ENCODE peak calls at places on chromosomes 2 and 18, in five cellular contexts. V is H1, K is K562, J is WTC11, Z is GM12878. B is an unnamed sample.

GRCh38 chr18:35268811-35269210 is 21.2 kb downstream of the ZSCAN30 start:
- DNase-seq in V (no peak), K (no peak), J (no peak), Z (no peak), B (no peak)

GRCh38 chr2:219803294-219803693 is 175.9 kb downstream of the SLC4A3 start:
- DNase-seq in V (no peak), K (no peak), J (no peak), Z (no peak), B (no peak)

GRCh38 chr2:27353762-27354596 is 2.6 kb downstream of the GTF3C2 start:
- DNase-seq in V (no peak), K (no peak), J (no peak), Z (no peak), B (peak; percentile 88)

GRCh38 chr18:74196220-74197119 is 48.1 kb downstream of the TIMM21 start:
- DNase-seq in V (no peak), K (peak; percentile 68), J (no peak), Z (peak; percentile 36), B (peak; percentile 76)

GRCh38 chr2:112840068-112840445 is 3.5 kb upstream of the IL1B start:
- DNase-seq in V (no peak), K (no peak), J (no peak), Z (no peak), B (no peak)

GRCh38 chr2:65159921-65160320 is 30.0 kb upstream of the RAB1A start:
- DNase-seq in V (no peak), K (no peak), J (no peak), Z (no peak), B (no peak)

GRCh38 chr18:78561757-78562445 is 417.7 kb upstream of the SALL3 start:
- DNase-seq in V (no peak), K (no peak), J (no peak), Z (no peak), B (no peak)

GRCh38 chr2:52072949-52073348 is 1041.0 kb upstream of the NRXN1 start:
- DNase-seq in V (no peak), K (no peak), J (no peak), Z (no peak), B (no peak)

GRCh38 chr2:143685439-143686078 is 556.3 kb downstream of the ARHGAP15 start:
- DNase-seq in V (no peak), K (no peak), J (no peak), Z (no peak), B (no peak)

GRCh38 chr2:218275368-218276072 is 5.2 kb downstream of the PNKD start:
- DNase-seq in V (no peak), K (no peak), J (no peak), Z (no peak), B (no peak)

GRCh38 chr2:47065771-47066380 is 89.2 kb downstream of the STPG4 start:
- DNase-seq in V (no peak), K (no peak), J (no peak), Z (no peak), B (no peak)

GRCh38 chr18:62300359-62300963 is 24.6 kb upstream of the TNFRSF11A start:
- DNase-seq in V (no peak), K (no peak), J (no peak), Z (no peak), B (no peak)

GRCh38 chr2:192828175-192828574 is 633.4 kb upstream of the TMEFF2 start:
- DNase-seq in V (no peak), K (no peak), J (no peak), Z (no peak), B (no peak)

GRCh38 chr2:205579335-205579734 is 103.0 kb upstream of the NRP2 start:
- DNase-seq in V (no peak), K (no peak), J (no peak), Z (no peak), B (no peak)
- TF ChIP-seq ATF2 in V (no peak), K (no peak), J (no peak), Z (no peak), B (no peak)

GRCh38 chr2:20514596-20515269 is 67.9 kb downstream of the RHOB start:
- DNase-seq in V (no peak), K (no peak), J (no peak), Z (no peak), B (no peak)
- TF ChIP-seq ATF2 in V (no peak), K (no peak), J (no peak), Z (no peak), B (no peak)

GRCh38 chr2:240416821-240417220 is 18.6 kb upstream of the GPC1 start:
- DNase-seq in V (no peak), K (no peak), J (no peak), Z (no peak), B (no peak)

GRCh38 chr2:240419723-240420122 is 15.7 kb upstream of the GPC1 start:
- DNase-seq in V (no peak), K (no peak), J (no peak), Z (no peak), B (no peak)

GRCh38 chr2:240419321-240419720 is 16.1 kb upstream of the GPC1 start:
- DNase-seq in V (no peak), K (no peak), J (no peak), Z (no peak), B (no peak)

GRCh38 chr2:240420206-240420899 is 15.1 kb upstream of the GPC1 start:
- DNase-seq in V (no peak), K (no peak), J (peak; percentile 4), Z (no peak), B (no peak)

GRCh38 chr2:240418311-240418710 is 17.2 kb upstream of the GPC1 start:
- DNase-seq in V (no peak), K (no peak), J (no peak), Z (no peak), B (no peak)
- TF ChIP-seq ATF2 in V (no peak), K (no peak), J (no peak), Z (no peak), B (no peak)

DNA sequence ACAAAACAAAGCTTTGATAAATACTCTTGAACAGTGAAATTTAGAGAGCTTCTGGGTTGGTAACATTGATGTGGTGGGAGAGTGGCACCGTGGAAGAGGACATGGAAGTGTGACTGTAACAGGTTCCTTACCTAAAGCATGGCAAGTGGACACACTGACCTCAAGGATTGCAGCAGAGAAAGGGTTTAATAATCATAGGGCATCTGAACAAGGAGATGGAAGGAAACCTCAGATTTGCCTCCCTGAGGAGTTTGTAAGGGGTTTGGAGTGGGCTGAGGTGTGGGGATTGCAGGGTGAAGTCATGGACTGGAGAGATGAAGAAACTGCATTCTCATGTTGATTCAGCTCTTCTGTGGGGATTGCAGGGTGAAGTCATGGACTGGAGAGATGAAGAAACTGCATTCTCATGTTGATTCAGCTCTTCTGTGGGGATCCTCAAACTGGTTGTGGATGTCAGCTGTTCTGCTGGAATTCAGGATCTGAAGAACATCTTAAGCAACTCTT is 83.8 kb upstream of the TLK1 start:
- DNase-seq in V (no peak), K (no peak), J (no peak), Z (no peak), B (no peak)
- TF ChIP-seq ATF2 in V (no peak), K (no peak), J (no peak), Z (no peak), B (no peak)

GRCh38 chr2:108937367-108938017 is 51.5 kb downstream of the EDAR start:
- DNase-seq in V (no peak), K (no peak), J (no peak), Z (no peak), B (no peak)

GRCh38 chr2:108934583-108935230 is 54.3 kb downstream of the EDAR start:
- DNase-seq in V (no peak), K (no peak), J (no peak), Z (no peak), B (no peak)

GRCh38 chr2:108935231-108935863 is 53.7 kb downstream of the EDAR start:
- DNase-seq in V (no peak), K (no peak), J (peak; percentile 52), Z (no peak), B (no peak)

GRCh38 chr2:108936868-108937265 is 52.2 kb downstream of the EDAR start:
- DNase-seq in V (no peak), K (no peak), J (no peak), Z (no peak), B (no peak)

GRCh38 chr2:108936076-108936867 is 52.7 kb downstream of the EDAR start:
- DNase-seq in V (no peak), K (no peak), J (no peak), Z (no peak), B (no peak)
- TF ChIP-seq ATF2 in V (no peak), K (no peak), J (no peak), Z (no peak), B (no peak)

GRCh38 chr2:10183146-10183675 is 60.7 kb downstream of the RRM2 start:
- DNase-seq in V (no peak), K (no peak), J (no peak), Z (no peak), B (no peak)
- TF ChIP-seq ATF2 in V (no peak), K (no peak), J (no peak), Z (no peak), B (no peak)

GRCh38 chr2:66574701-66575624 is 140.0 kb downstream of the MEIS1 start:
- DNase-seq in V (no peak), K (peak; percentile 50), J (peak; percentile 79), Z (no peak), B (peak; percentile 57)
- TF ChIP-seq ATF2 in V (no peak), K (no peak), J (no peak), Z (no peak), B (no peak)

DNA sequence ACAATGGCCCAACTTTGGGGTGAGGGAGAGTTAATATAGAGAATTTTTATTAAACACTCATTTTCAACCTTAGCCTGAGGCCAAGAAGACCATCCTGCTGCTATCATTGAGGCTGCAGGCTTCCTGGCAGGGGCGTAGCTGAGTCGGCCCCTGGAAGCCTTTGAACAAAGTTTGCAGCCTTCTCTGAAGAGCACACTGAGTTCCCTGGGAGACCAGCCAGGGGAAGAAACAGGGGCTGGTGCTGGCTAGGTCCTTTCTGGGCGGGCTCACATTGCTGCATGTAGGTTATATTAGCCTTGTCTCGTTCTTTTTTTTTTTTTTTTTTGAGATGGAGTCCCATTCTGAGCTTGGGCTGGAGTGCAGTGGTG is 126.8 kb upstream of the HS6ST1 start:
- DNase-seq in V (no peak), K (no peak), J (no peak), Z (no peak), B (no peak)
- TF ChIP-seq ATF2 in V (no peak), K (no peak), J (no peak), Z (no peak), B (no peak)

DNA sequence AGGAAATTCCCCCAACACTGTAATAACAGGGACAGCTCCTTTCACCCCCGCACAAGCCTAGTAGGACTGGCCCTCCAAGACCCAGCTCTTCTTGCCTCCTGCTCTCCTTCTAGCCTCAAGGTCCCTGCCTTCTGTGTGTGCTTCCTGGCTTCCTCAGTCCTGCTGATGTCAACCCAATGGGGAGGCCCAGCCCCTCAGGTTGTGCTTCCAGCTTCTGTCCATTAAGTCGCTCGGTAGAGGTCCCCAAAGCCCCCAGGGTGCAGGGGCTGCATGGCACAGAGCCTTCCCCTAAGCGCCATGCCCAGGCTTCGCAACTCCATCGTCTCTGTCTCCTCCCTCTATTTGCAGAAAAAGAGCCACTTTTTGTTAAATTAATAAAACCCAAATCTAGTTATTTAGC is 39.0 kb downstream of the BOK start:
- DNase-seq in V (no peak), K (no peak), J (no peak), Z (no peak), B (no peak)
- TF ChIP-seq ATF2 in V (no peak), K (no peak), J (no peak), Z (no peak), B (no peak)